ENCODE peak calls at places on chromosomes 7 and 10, in six cellular contexts. E, I, G, J, Q and S are unnamed samples. For H3K36me3 and H3K27me3, the result is how much of the 10 kb centered on the place peaks cover.

GRCh38 chr7:6175642-6176041 is 96.8 kb downstream of the CYTH3 start:
- DNase-seq in I (no peak), G (no peak), Q (no peak), E (no peak), J (peak), S (no peak)

GRCh38 chr10:132370426-132371340 is 26.3 kb upstream of the PWWP2B start:
- DNase-seq in E (no peak), G (no peak), I (peak), Q (no peak), J (no peak), S (no peak)

GRCh38 chr10:27558612-27559020 is 54.5 kb downstream of the RAB18 start:
- DNase-seq in I (no peak), J (peak), E (peak), G (no peak), Q (no peak), S (peak)

GRCh38 chr10:93160829-93161228 is 87.1 kb downstream of the CYP26A1 start:
- DNase-seq in J (peak), Q (peak), G (peak), E (no peak), I (peak), S (no peak)

GRCh38 chr10:69406302-69406811 is 10.4 kb downstream of the TACR2 start:
- DNase-seq in E (no peak), J (no peak), I (peak), Q (no peak), G (no peak), S (peak)

GRCh38 chr10:114715171-114715670 is 57.1 kb upstream of the ABLIM1 start:
- DNase-seq in I (no peak), G (no peak), E (no peak), Q (no peak), J (peak), S (no peak)

GRCh38 chr7:27953361-27953760 is 213.4 kb downstream of the TAX1BP1 start:
- DNase-seq in I (no peak), G (no peak), Q (no peak), J (no peak), E (no peak), S (no peak)

GRCh38 chr7:32062150-32062549 is 8.1 kb downstream of the PDE1C start:
- DNase-seq in E (peak), Q (peak), J (peak), I (peak), G (no peak), S (no peak)

GRCh38 chr10:16297652-16298051 is 139.2 kb upstream of the PTER start:
- DNase-seq in I (no peak), E (no peak), J (peak), Q (no peak), G (no peak), S (no peak)

GRCh38 chr10:103795634-103796265 is 59.6 kb downstream of the SH3PXD2A start:
- DNase-seq in Q (no peak), I (no peak), G (no peak), E (no peak), J (no peak), S (peak)

GRCh38 chr7:123120286-123120685 is 79.5 kb downstream of the SLC13A1 start:
- DNase-seq in J (no peak), Q (no peak), E (no peak), I (no peak), G (no peak), S (no peak)

GRCh38 chr7:27106906-27107250 is 4.4 kb upstream of the HOXA2 start:
- DNase-seq in Q (no peak), I (no peak), J (no peak), G (no peak), E (no peak), S (no peak)

GRCh38 chr7:43647772-43648643 is 65.1 kb downstream of the STK17A start:
- DNase-seq in I (peak), E (no peak), J (peak), Q (peak), G (peak), S (peak)

GRCh38 chr7:44333971-44334733 is 8.8 kb upstream of the CAMK2B start:
- DNase-seq in G (no peak), Q (no peak), I (no peak), J (peak), E (no peak), S (no peak)

GRCh38 chr10:77226871-77227557 is 410.6 kb downstream of the KCNMA1 start:
- DNase-seq in Q (no peak), G (no peak), I (no peak), J (no peak), E (no peak), S (no peak)

GRCh38 chr7:1750541-1751021 is 80.5 kb downstream of the ELFN1 start:
- DNase-seq in G (no peak), J (no peak), Q (no peak), I (peak), E (no peak), S (peak)

GRCh38 chr10:123398180-123398591 is 244.0 kb downstream of the BUB3 start:
- DNase-seq in E (no peak), G (no peak), I (no peak), J (no peak), Q (no peak), S (no peak)

GRCh38 chr7:104906032-104906431 is 108.0 kb upstream of the KMT2E start:
- DNase-seq in J (no peak), Q (no peak), I (no peak), G (no peak), E (no peak), S (no peak)

GRCh38 chr7:56007167-56007652 is 42.8 kb downstream of the NIPSNAP2 start:
- DNase-seq in G (no peak), E (peak), Q (no peak), J (no peak), I (no peak), S (no peak)

GRCh38 chr10:85124592-85124991 is 796.2 kb downstream of the CCSER2 start:
- DNase-seq in I (no peak), E (no peak), J (no peak), G (no peak), Q (no peak), S (no peak)

GRCh38 chr7:31204066-31204465 is 136.5 kb downstream of the NEUROD6 start:
- DNase-seq in I (no peak), E (no peak), Q (no peak), J (no peak), G (no peak), S (no peak)

GRCh38 chr7:26334171-26334570 is 42.5 kb downstream of the SNX10 start:
- DNase-seq in Q (no peak), E (no peak), G (no peak), I (no peak), J (no peak), S (no peak)

GRCh38 chr7:134777908-134778580 is 1.4 kb upstream of the CALD1 start:
- DNase-seq in E (no peak), Q (no peak), G (no peak), J (peak), I (no peak), S (no peak)

GRCh38 chr7:77561354-77561753 is 24.3 kb downstream of the PTPN12 start:
- DNase-seq in I (no peak), J (no peak), Q (no peak), G (no peak), E (no peak), S (no peak)

GRCh38 chr10:126087274-126087673 is 190.9 kb downstream of the FANK1 start:
- DNase-seq in G (no peak), Q (no peak), E (no peak), I (no peak), J (no peak), S (no peak)

GRCh38 chr7:150788474-150789269 is 11.5 kb downstream of the TMEM176B start:
- DNase-seq in Q (no peak), I (no peak), G (no peak), J (peak), E (no peak), S (peak)

GRCh38 chr10:97771055-97771811 is 566 bp downstream of the SFRP5 start:
- DNase-seq in Q (no peak), G (no peak), J (peak), I (no peak), E (no peak), S (no peak)

GRCh38 chr7:151080091-151080521 is 503 bp downstream of the FASTK start:
- DNase-seq in I (no peak), Q (no peak), E (peak), J (peak), G (no peak), S (peak)

GRCh38 chr10:34124522-34125035 is 690.5 kb downstream of the PARD3 start:
- DNase-seq in I (no peak), J (peak), E (no peak), G (no peak), Q (no peak), S (no peak)

GRCh38 chr7:74452748-74453320 is 872 bp upstream of the GTF2IRD1 start:
- DNase-seq in E (peak), Q (peak), I (no peak), G (no peak), J (peak), S (no peak)

GRCh38 chr7:45643630-45644029 is 69.5 kb downstream of the ADCY1 start:
- DNase-seq in G (no peak), J (no peak), I (no peak), Q (no peak), E (no peak), S (no peak)

GRCh38 chr7:117750612-117751563 is 122.4 kb downstream of the CTTNBP2 start:
- DNase-seq in Q (no peak), I (no peak), J (peak), E (peak), G (no peak), S (no peak)

GRCh38 chr7:107025449-107026103 is 18.9 kb upstream of the PRKAR2B start:
- DNase-seq in E (peak), Q (no peak), J (no peak), G (no peak), I (no peak), S (no peak)

GRCh38 chr7:155043756-155044155 is 26.4 kb upstream of the HTR5A start:
- DNase-seq in J (no peak), I (no peak), Q (no peak), G (no peak), E (no peak), S (no peak)

GRCh38 chr7:110442386-110442837 is 648.5 kb upstream of the LRRN3 start:
- DNase-seq in I (no peak), Q (no peak), G (no peak), E (no peak), J (peak), S (no peak)

GRCh38 chr7:149783386-149784250 is 10.2 kb upstream of the ZNF467 start:
- DNase-seq in Q (no peak), J (no peak), I (no peak), G (no peak), E (peak), S (no peak)

GRCh38 chr10:35089641-35090161 is 440 bp downstream of the CUL2 start:
- DNase-seq in Q (no peak), E (peak), J (peak), I (no peak), G (peak), S (no peak)

DNA sequence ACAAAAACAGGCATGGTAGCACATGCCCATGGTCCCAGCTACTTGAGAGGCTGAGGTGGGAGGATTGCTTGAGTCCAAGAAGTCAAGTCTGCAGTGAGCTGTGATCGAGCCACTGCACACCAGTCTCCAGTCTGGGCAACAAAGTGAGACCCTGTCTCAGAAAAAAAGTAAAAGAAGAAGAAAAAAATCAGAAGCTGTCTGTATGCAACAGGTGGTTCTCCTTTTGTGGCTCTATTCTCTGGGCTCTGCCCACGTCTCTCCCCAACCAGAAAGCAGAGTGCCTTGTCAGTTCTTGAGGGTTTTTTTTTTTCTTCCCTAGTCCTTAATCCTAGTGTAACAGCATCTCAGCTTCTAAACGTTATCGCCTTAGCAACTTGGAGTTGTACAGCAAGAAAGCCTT is 89.5 kb downstream of the PRKCQ start:
- DNase-seq in I (no peak), E (no peak), G (no peak), J (no peak), Q (no peak), S (no peak)
- H3K36me3 ChIP-seq in I (under half), E (under half), G (under half), J (under half), Q (under half), S (under half)

DNA sequence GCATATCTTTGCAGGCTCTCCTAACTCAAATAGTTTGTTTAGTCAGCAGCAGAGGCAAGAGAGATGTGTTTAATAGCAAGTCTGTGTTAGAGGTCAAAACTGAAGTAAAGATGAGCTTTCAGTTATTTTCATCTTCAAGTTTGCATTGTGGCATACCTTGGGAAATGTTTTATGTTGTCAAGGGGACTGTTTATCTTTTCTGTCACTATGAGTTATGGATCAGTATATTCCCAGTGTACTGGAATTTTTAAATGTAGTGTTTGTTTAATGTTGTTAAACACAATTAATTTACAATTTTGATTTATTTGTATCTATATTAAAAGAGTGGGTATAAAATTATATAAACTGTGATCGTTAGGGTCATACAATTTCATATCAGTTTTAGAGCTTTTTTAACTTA is 169.7 kb upstream of the PPP1R3A start:
- DNase-seq in I (no peak), E (no peak), J (no peak), Q (no peak), G (no peak), S (no peak)
- H3K27me3 ChIP-seq in I (under half), E (under half), J (under half), Q (under half), G (under half), S (half or more)

GRCh38 chr10:75638752-75639151 is 207.3 kb downstream of the LRMDA start:
- DNase-seq in I (no peak), Q (no peak), G (no peak), J (no peak), E (no peak), S (no peak)
- H3K36me3 ChIP-seq in I (under half), Q (under half), G (under half), J (under half), E (under half), S (under half)

GRCh38 chr10:121595806-121596667 is 2.2 kb downstream of the FGFR2 start:
- DNase-seq in I (no peak), J (no peak), E (no peak), Q (no peak), G (no peak), S (no peak)
- H3K27me3 ChIP-seq in I (under half), J (under half), E (under half), Q (under half), G (under half), S (half or more)